ENCODE peak calls at places on chromosomes 6 and 20, in nine cellular contexts. T is T47D; R is HS-27A; V is ACHN; O is neural progenitor cell; M is stimulated activated CD4-positive, alpha-beta T cell treated with anti-CD3 and anti-CD28 coated beads, Interleukin-4, amount 100 ng/mL, for 1 hour; N is activated CD8-positive, alpha-beta memory T cell treated with anti-CD3 and anti-CD28 coated beads, Interleukin-2, amount 50 U/mL, for 48 hours; F is GM04504; P is esophagus squamous epithelium. C is an unnamed sample.

GRCh38 chr20:13174402-13174801 is 46.7 kb upstream of the ISM1 start:
- DNase-seq in T (no peak), R (no peak), V (no peak), O (no peak), M (no peak), N (no peak), F (no peak), P (no peak), C (no peak)

GRCh38 chr6:15996030-15996429 is 132.9 kb upstream of the MYLIP start:
- DNase-seq in T (no peak), R (no peak), V (no peak), O (no peak), M (no peak), N (no peak), F (no peak), P (no peak), C (no peak)

GRCh38 chr20:22630698-22631097 is 46.3 kb upstream of the FOXA2 start:
- DNase-seq in T (no peak), R (no peak), V (no peak), O (no peak), M (no peak), N (no peak), F (no peak), P (no peak), C (no peak)

GRCh38 chr6:43733471-43734293 is 36.3 kb upstream of the VEGFA start:
- DNase-seq in T (no peak), R (no peak), V (no peak), O (no peak), M (peak; percentile 19), N (no peak), F (no peak), P (no peak), C (no peak)

GRCh38 chr20:36604952-36605308 is 649 bp upstream of the RAB5IF start:
- DNase-seq in T (no peak), R (no peak), V (no peak), O (peak; percentile 13), M (peak; percentile 46), N (peak; percentile 75), F (no peak), P (no peak), C (no peak)

GRCh38 chr6:15317934-15318902 is 72.3 kb downstream of the JARID2 start:
- DNase-seq in T (no peak), R (no peak), V (no peak), O (peak; percentile 68), M (no peak), N (no peak), F (no peak), P (no peak), C (no peak)

GRCh38 chr20:50379049-50379990 is 130.9 kb upstream of the PTPN1 start:
- DNase-seq in T (no peak), R (no peak), V (no peak), O (no peak), M (no peak), N (no peak), F (peak; percentile 92), P (peak; percentile 14), C (peak; percentile 64)

GRCh38 chr20:45288376-45288775 is 18.3 kb upstream of the RBPJL start:
- DNase-seq in T (no peak), R (no peak), V (no peak), O (no peak), M (no peak), N (no peak), F (no peak), P (no peak), C (no peak)

GRCh38 chr6:21769973-21770372 is 176.4 kb downstream of the SOX4 start:
- DNase-seq in T (no peak), R (no peak), V (no peak), O (no peak), M (no peak), N (no peak), F (no peak), P (no peak), C (no peak)

GRCh38 chr6:12030993-12031550 is 19.0 kb downstream of the HIVEP1 start:
- DNase-seq in T (no peak), R (no peak), V (no peak), O (no peak), M (no peak), N (peak; percentile 42), F (no peak), P (no peak), C (no peak)

GRCh38 chr20:21125072-21125848 is 622 bp upstream of the KIZ start:
- DNase-seq in T (peak; percentile 82), R (no peak), V (peak; percentile 55), O (peak; percentile 72), M (no peak), N (no peak), F (no peak), P (no peak), C (no peak)

GRCh38 chr20:10374036-10374435 is 60.0 kb downstream of the MKKS start:
- DNase-seq in T (no peak), R (no peak), V (no peak), O (no peak), M (no peak), N (no peak), F (no peak), P (no peak), C (no peak)

GRCh38 chr6:96716221-96716620 is 121.1 kb downstream of the GPR63 start:
- DNase-seq in T (no peak), R (no peak), V (no peak), O (peak; percentile 34), M (no peak), N (no peak), F (no peak), P (no peak), C (no peak)

GRCh38 chr20:32482251-32483220 is 102.6 kb downstream of the NOL4L start:
- DNase-seq in T (peak; percentile 44), R (no peak), V (peak; percentile 30), O (peak; percentile 74), M (peak; percentile 34), N (no peak), F (no peak), P (no peak), C (no peak)

GRCh38 chr20:58854638-58855471 is 2.3 kb downstream of the GNAS start:
- DNase-seq in T (peak; percentile 36), R (no peak), V (no peak), O (peak; percentile 56), M (no peak), N (no peak), F (no peak), P (no peak), C (no peak)

GRCh38 chr6:68238097-68238597 is 396.9 kb upstream of the ADGRB3 start:
- DNase-seq in T (peak; percentile 23), R (no peak), V (peak; percentile 7), O (no peak), M (no peak), N (no peak), F (no peak), P (no peak), C (no peak)

GRCh38 chr20:20413801-20414200 is 45.9 kb downstream of the INSM1 start:
- DNase-seq in T (no peak), R (no peak), V (no peak), O (peak; percentile 62), M (no peak), N (no peak), F (no peak), P (no peak), C (no peak)

GRCh38 chr6:137043710-137044365 is 927 bp downstream of the IL20RA start:
- DNase-seq in T (peak; percentile 68), R (no peak), V (peak; percentile 30), O (peak; percentile 62), M (peak; percentile 2), N (peak; percentile 56), F (peak; percentile 6), P (no peak), C (peak; percentile 12)

GRCh38 chr20:20217626-20218025 is 150.3 kb upstream of the INSM1 start:
- DNase-seq in T (peak; percentile 88), R (no peak), V (no peak), O (peak; percentile 76), M (no peak), N (no peak), F (no peak), P (no peak), C (no peak)

GRCh38 chr6:169583867-169584541 is 117.8 kb downstream of the WDR27 start:
- DNase-seq in T (no peak), R (no peak), V (no peak), O (no peak), M (no peak), N (no peak), F (no peak), P (no peak), C (no peak)

GRCh38 chr6:106473807-106474206 is 113.3 kb downstream of the CRYBG1 start:
- DNase-seq in T (no peak), R (no peak), V (no peak), O (no peak), M (no peak), N (no peak), F (peak; percentile 12), P (no peak), C (no peak)

GRCh38 chr6:125984311-125984710 is 2.0 kb upstream of the TRMT11 start:
- DNase-seq in T (no peak), R (no peak), V (no peak), O (no peak), M (no peak), N (no peak), F (peak; percentile 30), P (no peak), C (no peak)

GRCh38 chr6:53795702-53796450 is 1.1 kb downstream of the LRRC1 start:
- DNase-seq in T (peak; percentile 40), R (no peak), V (peak; percentile 28), O (peak; percentile 69), M (peak; percentile 16), N (peak; percentile 58), F (no peak), P (no peak), C (peak; percentile 67)

GRCh38 chr6:148414836-148415235 is 72.2 kb downstream of the SASH1 start:
- DNase-seq in T (no peak), R (peak; percentile 62), V (peak; percentile 33), O (no peak), M (no peak), N (no peak), F (peak; percentile 64), P (no peak), C (no peak)

GRCh38 chr20:62933966-62934365 is 4.0 kb upstream of the GID8 start:
- DNase-seq in T (no peak), R (no peak), V (no peak), O (no peak), M (no peak), N (no peak), F (no peak), P (no peak), C (no peak)

GRCh38 chr20:58342104-58342945 is 32.8 kb downstream of the RAB22A start:
- DNase-seq in T (no peak), R (peak; percentile 92), V (peak; percentile 18), O (no peak), M (no peak), N (no peak), F (no peak), P (no peak), C (no peak)

C was measured in DMS79 treated with DMSO at 0.1 percent for 48 hours.